ENCODE peak calls at places on chromosome 11, in five cellular contexts. L is T47D, X is T-helper 2 cell, N is NCI-H460, J is tibial artery. W is an unnamed sample.
A peak's percentile ranks its signal among the peaks of the same experiment; 100 is the strongest.

GRCh38 chr11:129283141-129283540 is 91.0 kb upstream of the ARHGAP32 start:
- DNase-seq in J (no peak), L (peak; percentile 56), N (no peak), X (no peak), W (peak; percentile 80)

GRCh38 chr11:82315093-82315492 is 418.6 kb downstream of the FAM181B start:
- DNase-seq in L (peak; percentile 82), N (no peak), J (no peak), X (no peak), W (peak; percentile 5)

GRCh38 chr11:108467091-108467823 is at the start of gene C11orf65:
- DNase-seq in J (peak; percentile 96), L (peak; percentile 99), X (peak; percentile 92), N (peak; percentile 95), W (peak; percentile 93)

GRCh38 chr11:2298795-2299747 is 2.6 kb downstream of the C11orf21 start:
- DNase-seq in L (peak; percentile 73), J (no peak), X (no peak), N (peak; percentile 14), W (peak; percentile 59)

GRCh38 chr11:80096736-80097135 is 655.9 kb upstream of the TENM4 start:
- DNase-seq in L (no peak), N (no peak), X (no peak), J (no peak), W (no peak)

GRCh38 chr11:76592961-76593360 is 77.6 kb downstream of the LRRC32 start:
- DNase-seq in N (no peak), L (no peak), J (no peak), X (no peak), W (no peak)

GRCh38 chr11:104164028-104164520 is at the start of gene PDGFD:
- DNase-seq in N (peak; percentile 3), J (peak; percentile 66), L (peak; percentile 36), X (no peak), W (peak; percentile 70)

GRCh38 chr11:31397239-31397834 is 27.7 kb downstream of the DNAJC24 start:
- DNase-seq in X (no peak), L (peak; percentile 44), J (no peak), N (peak; percentile 13), W (peak; percentile 42)

GRCh38 chr11:22982903-22983302 is 122.6 kb upstream of the CCDC179 start:
- DNase-seq in L (no peak), N (no peak), X (no peak), J (no peak), W (no peak)

GRCh38 chr11:121755191-121755590 is 302.4 kb upstream of the SORL1-AS1 start:
- DNase-seq in X (no peak), L (no peak), J (no peak), N (no peak), W (no peak)

GRCh38 chr11:44315947-44316387 is 6.0 kb upstream of the ALX4 start:
- DNase-seq in X (no peak), L (no peak), J (no peak), N (peak; percentile 14), W (no peak)

GRCh38 chr11:122563761-122564160 is 91.8 kb upstream of the UBASH3B start:
- DNase-seq in N (no peak), X (no peak), J (no peak), L (no peak), W (no peak)

GRCh38 chr11:85889676-85890579 is 34.7 kb downstream of the CCDC83 start:
- DNase-seq in N (peak; percentile 11), X (no peak), L (peak; percentile 28), J (no peak), W (peak; percentile 96)

GRCh38 chr11:26820739-26821138 is 98.9 kb upstream of the SLC5A12 start:
- DNase-seq in N (no peak), X (no peak), J (no peak), L (no peak), W (no peak)

GRCh38 chr11:67277231-67277961 is 11.1 kb downstream of the GRK2 start:
- DNase-seq in X (peak; percentile 89), N (peak; percentile 40), J (peak; percentile 95), L (no peak), W (no peak)

GRCh38 chr11:73859671-73860070 is 17.0 kb downstream of the COA4 start:
- DNase-seq in N (no peak), X (no peak), J (no peak), L (no peak), W (no peak)

GRCh38 chr11:109641549-109641948 is 219.6 kb downstream of the C11orf87 start:
- DNase-seq in J (no peak), L (peak; percentile 67), N (peak; percentile 1), X (no peak), W (no peak)

GRCh38 chr11:57501951-57502350 is 13.6 kb downstream of the SLC43A1 start:
- DNase-seq in J (no peak), L (no peak), X (no peak), N (no peak), W (peak; percentile 92)

GRCh38 chr11:1392111-1392510 is 2.4 kb downstream of the BRSK2 start:
- DNase-seq in N (no peak), L (no peak), J (no peak), X (no peak), W (no peak)

GRCh38 chr11:71084306-71085012 is 167.9 kb downstream of the SHANK2 start:
- DNase-seq in N (no peak), L (no peak), J (no peak), X (no peak), W (no peak)

GRCh38 chr11:64845125-64845735 is 777 bp upstream of the CDC42BPG start:
- DNase-seq in N (no peak), L (no peak), X (no peak), J (no peak), W (no peak)

GRCh38 chr11:72652871-72653615 is 21.2 kb downstream of the PDE2A start:
- DNase-seq in J (no peak), L (no peak), N (no peak), X (no peak), W (no peak)

GRCh38 chr11:121657191-121657590 is 204.4 kb upstream of the SORL1-AS1 start:
- DNase-seq in L (no peak), X (no peak), J (no peak), N (no peak), W (no peak)

GRCh38 chr11:3037041-3037944 is 19.9 kb downstream of the CARS1 start:
- DNase-seq in J (peak; percentile 90), N (peak; percentile 64), L (peak; percentile 72), X (peak; percentile 21), W (no peak)

GRCh38 chr11:60130496-60130895 is 42.0 kb downstream of the MS4A2 start:
- DNase-seq in X (no peak), N (peak; percentile 13), L (peak; percentile 70), J (no peak), W (no peak)

GRCh38 chr11:29343465-29344333 is 673.1 kb downstream of the KCNA4 start:
- DNase-seq in J (peak; percentile 22), N (peak; percentile 36), L (peak; percentile 79), X (no peak), W (peak; percentile 70)

GRCh38 chr11:121520243-121521144 is 67.7 kb upstream of the SORL1-AS1 start:
- DNase-seq in N (no peak), X (no peak), J (peak; percentile 28), L (no peak), W (no peak)

GRCh38 chr11:125272092-125272491 is 107.5 kb downstream of the PKNOX2 start:
- DNase-seq in J (no peak), X (no peak), N (no peak), L (no peak), W (no peak)

GRCh38 chr11:64016512-64016911 is 19.2 kb upstream of the FLRT1 start:
- DNase-seq in J (no peak), X (no peak), N (no peak), L (no peak), W (no peak)

GRCh38 chr11:61378713-61379313 is 13.6 kb upstream of the TMEM216 start:
- DNase-seq in N (peak; percentile 73), X (no peak), J (peak; percentile 75), L (peak; percentile 84), W (peak; percentile 92)

GRCh38 chr11:131910491-131911387 is 540.3 kb downstream of the NTM start:
- DNase-seq in N (no peak), L (peak; percentile 63), J (peak; percentile 44), X (no peak), W (no peak)

GRCh38 chr11:42407379-42407778 is 904.4 kb upstream of the API5 start:
- DNase-seq in N (no peak), J (no peak), L (peak; percentile 29), X (no peak), W (no peak)

GRCh38 chr11:17771841-17772401 is 37.3 kb downstream of the KCNC1 start:
- DNase-seq in L (no peak), J (no peak), N (no peak), X (no peak), W (no peak)

GRCh38 chr11:75103380-75104026 is 6.8 kb upstream of the OR2AT4 start:
- DNase-seq in J (no peak), X (no peak), L (no peak), N (no peak), W (no peak)

GRCh38 chr11:123426766-123427165 is 3.3 kb upstream of the GRAMD1B start:
- DNase-seq in N (no peak), L (no peak), J (no peak), X (no peak), W (no peak)

GRCh38 chr11:6357222-6357621 is 33.1 kb upstream of the SMPD1 start:
- DNase-seq in L (no peak), X (no peak), J (peak; percentile 60), N (no peak), W (no peak)

GRCh38 chr11:70176940-70177689 is 26.0 kb upstream of the FADD start:
- DNase-seq in L (peak; percentile 50), N (peak; percentile 25), J (no peak), X (peak; percentile 50), W (peak; percentile 62)

GRCh38 chr11:9972917-9973504 is 309.1 kb downstream of the SWAP70 start:
- DNase-seq in J (no peak), L (peak; percentile 75), X (no peak), N (peak; percentile 27), W (no peak)